ENCODE peak calls at places on chromosomes 4 and X, in ten cellular contexts. S is stomach, E is sigmoid colon, F is SK-N-SH, Z is transverse colon, X is suprapubic skin, D is K562, G is HepG2, W is H1, P is GM12878. U is an unnamed sample. For H3K4me1, the result is how much of the 10 kb centered on the place peaks cover.

GRCh38 chr4:55103224-55103623 is 22.2 kb downstream of the KDR start:
- DNase-seq in S (no peak), E (no peak), F (no peak), Z (no peak), X (no peak), D (no peak), G (no peak), W (no peak), P (no peak), U (no peak)

GRCh38 chr4:576991-577498 is 950 bp upstream of the TMEM271 start:
- DNase-seq in S (no peak), E (no peak), F (peak), Z (no peak), X (no peak), D (no peak), G (no peak), W (no peak), P (no peak), U (no peak)

GRCh38 chrX:83535417-83536244 is 27.5 kb downstream of the POU3F4 start:
- DNase-seq in S (no peak), E (no peak), F (no peak), Z (no peak), X (no peak), D (no peak), G (no peak), W (no peak), P (peak), U (no peak)

GRCh38 chr4:148054275-148054674 is 322.4 kb downstream of the ARHGAP10 start:
- DNase-seq in S (no peak), E (no peak), F (no peak), Z (no peak), X (no peak), D (no peak), G (no peak), W (no peak), P (no peak), U (no peak)

GRCh38 chr4:52822583-52823477 is 39.3 kb upstream of the RASL11B start:
- DNase-seq in S (no peak), E (no peak), F (no peak), Z (no peak), X (no peak), D (no peak), G (no peak), W (no peak), P (no peak), U (no peak)

GRCh38 chrX:134747006-134747405 is 88.7 kb upstream of the PLAC1 start:
- DNase-seq in S (no peak), E (no peak), F (no peak), Z (no peak), X (no peak), D (no peak), G (no peak), W (no peak), P (no peak), U (no peak)

GRCh38 chrX:134880866-134881265 is 109.9 kb upstream of the SMIM10 start:
- DNase-seq in S (no peak), E (no peak), F (no peak), Z (no peak), X (no peak), D (no peak), G (no peak), W (no peak), P (no peak), U (no peak)

GRCh38 chrX:50988649-50989048 is 78.1 kb downstream of the BMP15 start:
- DNase-seq in S (no peak), E (no peak), F (peak), Z (no peak), X (no peak), D (peak), G (no peak), W (no peak), P (no peak), U (no peak)

GRCh38 chrX:12441376-12442128 is 303.3 kb downstream of the FRMPD4 start:
- DNase-seq in S (no peak), E (no peak), F (no peak), Z (no peak), X (no peak), D (no peak), G (no peak), W (no peak), P (no peak), U (no peak)

GRCh38 chr4:154516320-154516719 is 24.7 kb upstream of the DCHS2 start:
- DNase-seq in S (no peak), E (no peak), F (no peak), Z (no peak), X (no peak), D (no peak), G (no peak), W (no peak), P (no peak), U (no peak)

GRCh38 chrX:11666180-11666579 is 460 bp upstream of the ARHGAP6 start:
- DNase-seq in S (no peak), E (peak), F (peak), Z (no peak), X (no peak), D (no peak), G (no peak), W (no peak), P (no peak), U (peak)

GRCh38 chrX:96700625-96701024 is 16.0 kb downstream of the DIAPH2 start:
- DNase-seq in S (no peak), E (no peak), F (no peak), Z (no peak), X (no peak), D (no peak), G (no peak), W (no peak), P (no peak), U (no peak)

GRCh38 chr4:79331126-79331876 is 5.4 kb upstream of the NAA11 start:
- DNase-seq in S (no peak), E (no peak), F (no peak), Z (no peak), X (no peak), D (no peak), G (no peak), W (no peak), P (no peak), U (no peak)

GRCh38 chr4:156945532-156945931 is 26.1 kb downstream of the PDGFC start:
- DNase-seq in S (no peak), E (no peak), F (no peak), Z (no peak), X (no peak), D (no peak), G (no peak), W (no peak), P (no peak), U (no peak)

GRCh38 chr4:156939801-156940200 is 31.8 kb downstream of the PDGFC start:
- DNase-seq in S (no peak), E (no peak), F (no peak), Z (no peak), X (no peak), D (no peak), G (no peak), W (no peak), P (no peak), U (no peak)

GRCh38 chr4:156942991-156943390 is 28.6 kb downstream of the PDGFC start:
- DNase-seq in S (no peak), E (no peak), F (no peak), Z (no peak), X (no peak), D (no peak), G (no peak), W (no peak), P (no peak), U (no peak)

GRCh38 chr4:156939151-156939550 is 32.4 kb downstream of the PDGFC start:
- DNase-seq in S (no peak), E (no peak), F (no peak), Z (no peak), X (no peak), D (no peak), G (no peak), W (no peak), P (no peak), U (no peak)

GRCh38 chr4:156941940-156942548 is 29.6 kb downstream of the PDGFC start:
- DNase-seq in S (peak), E (peak), F (no peak), Z (peak), X (no peak), D (no peak), G (peak), W (peak), P (no peak), U (no peak)
- TF ChIP-seq POLR2AphosphoS5 in S (peak), E (peak), F (no peak), Z (peak), X (no peak), D (no peak), G (no peak), W (no peak), P (no peak), U (no peak)

GRCh38 chr4:109928327-109929045 is 15.8 kb downstream of the EGF start:
- DNase-seq in S (no peak), E (no peak), F (no peak), Z (no peak), X (no peak), D (no peak), G (no peak), W (no peak), P (no peak), U (no peak)
- TF ChIP-seq EP300 in S (no peak), E (no peak), F (no peak), Z (no peak), X (no peak), D (no peak), G (no peak), W (no peak), P (no peak), U (no peak)

GRCh38 chr4:128525387-128525786 is 237.8 kb upstream of the PGRMC2 start:
- DNase-seq in S (no peak), E (no peak), F (no peak), Z (no peak), X (no peak), D (peak), G (no peak), W (no peak), P (no peak), U (no peak)
- H3K4me1 ChIP-seq in S (under half), E (half or more), F (under half), Z (under half), X (under half), D (under half), G (under half), W (under half), P (under half), U (under half)

GRCh38 chr4:184400375-184400870 is 73.9 kb downstream of the IRF2 start:
- DNase-seq in S (no peak), E (no peak), F (no peak), Z (no peak), X (no peak), D (no peak), G (no peak), W (no peak), P (no peak), U (no peak)
- TF ChIP-seq POLR2AphosphoS5 in S (no peak), E (no peak), F (no peak), Z (no peak), X (no peak), D (no peak), G (no peak), W (no peak), P (no peak), U (no peak)

GRCh38 chr4:174578366-174578765 is 56.1 kb upstream of the HPGD start:
- DNase-seq in S (no peak), E (no peak), F (no peak), Z (no peak), X (no peak), D (no peak), G (no peak), W (no peak), P (no peak), U (no peak)
- TF ChIP-seq EP300 in S (no peak), E (no peak), F (no peak), Z (no peak), X (no peak), D (no peak), G (no peak), W (no peak), P (no peak), U (no peak)

DNA sequence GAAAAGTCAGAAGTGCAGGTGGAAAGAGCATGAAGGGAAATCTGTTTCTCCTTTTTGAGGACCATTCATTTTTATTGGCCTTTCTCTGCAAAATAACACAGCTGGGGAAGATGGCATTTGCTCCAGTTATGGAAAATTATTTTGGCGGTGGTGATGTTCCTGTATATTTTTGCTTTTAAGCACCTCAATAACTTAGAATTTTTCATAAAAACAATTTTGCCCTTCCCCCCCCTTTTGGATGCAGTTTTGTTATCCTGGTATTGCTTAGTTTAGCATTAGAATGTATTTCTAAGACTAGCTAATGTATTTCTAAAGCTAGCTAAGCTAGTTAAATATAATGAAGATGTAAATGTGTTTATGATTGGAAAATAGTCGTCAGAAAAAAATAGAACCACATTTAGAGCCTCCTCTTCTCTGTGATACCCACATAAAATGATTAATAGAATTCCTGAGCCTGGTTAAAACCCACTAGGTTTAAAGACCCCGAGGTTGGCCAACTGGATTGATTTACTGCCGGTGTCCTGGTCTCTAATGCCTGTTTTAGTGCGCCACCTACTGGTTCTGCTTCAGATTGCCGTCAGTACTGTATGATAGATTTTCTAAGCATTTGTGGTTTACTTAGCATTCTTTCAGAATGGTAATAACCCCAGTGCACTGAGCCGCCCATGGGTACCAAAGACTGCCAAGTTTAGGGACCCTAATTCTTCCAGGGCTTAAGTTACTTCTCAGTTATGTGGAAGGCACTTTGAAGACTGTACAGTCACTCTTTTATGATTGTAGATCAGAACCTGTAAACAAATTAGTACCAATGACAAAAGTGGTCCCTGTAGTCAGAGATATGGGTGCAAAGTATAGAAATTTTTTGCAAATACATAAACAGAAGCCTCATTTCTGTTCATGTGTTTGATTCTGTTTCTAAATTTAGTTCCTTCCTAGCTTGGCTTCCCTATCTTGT is 11.4 kb downstream of the KLF3 start:
- DNase-seq in S (peak), E (peak), F (peak), Z (peak), X (peak), D (peak), G (peak), W (no peak), P (no peak), U (peak)
- H3K4me1 ChIP-seq in S (half or more), E (half or more), F (half or more), Z (half or more), X (half or more), D (under half), G (half or more), W (under half), P (under half), U (half or more)

GRCh38 chrX:150898343-150899190 is at the start of gene CD99L2:
- DNase-seq in S (peak), E (peak), F (peak), Z (peak), X (peak), D (peak), G (peak), W (peak), P (no peak), U (peak)
- TF ChIP-seq POLR2AphosphoS5 in S (no peak), E (peak), F (peak), Z (peak), X (no peak), D (no peak), G (no peak), W (peak), P (no peak), U (peak)

U was measured in upper lobe of left lung.